ENCODE peak calls at places on chromosomes 12 and 14, in four cellular contexts. Y is K562, Z is GM12878, D is HL-60. E is an unnamed sample.

GRCh38 chr12:49609875-49610154 is 4.4 kb upstream of the FAM186B start:
- DNase-seq in Y (no peak), D (no peak), Z (no peak), E (no peak)

GRCh38 chr12:56591111-56591510 is 39.0 kb downstream of the BAZ2A start:
- DNase-seq in D (no peak), Z (no peak), Y (no peak), E (no peak)

GRCh38 chr14:34081126-34081575 is 130.3 kb upstream of the EGLN3 start:
- DNase-seq in Y (no peak), Z (no peak), D (no peak), E (no peak)

GRCh38 chr12:124348659-124349380 is 53.9 kb downstream of the RFLNA start:
- DNase-seq in Y (no peak), Z (no peak), D (no peak), E (no peak)

GRCh38 chr12:93699271-93700141 is 22.3 kb downstream of the CRADD start:
- DNase-seq in Z (no peak), Y (no peak), D (no peak), E (no peak)

GRCh38 chr12:57622293-57623245 is 10.4 kb downstream of the B4GALNT1 start:
- DNase-seq in Z (no peak), Y (peak), D (no peak), E (no peak)

GRCh38 chr14:36857136-36857535 is 195.5 kb downstream of the PAX9 start:
- DNase-seq in D (no peak), Y (no peak), Z (no peak), E (no peak)

GRCh38 chr12:111126331-111126730 is 206.0 kb upstream of the MYL2 start:
- DNase-seq in Y (no peak), Z (no peak), D (peak), E (no peak)

GRCh38 chr14:20631023-20631820 is 10.3 kb downstream of the OR6S1 start:
- DNase-seq in Z (no peak), Y (peak), D (no peak), E (no peak)

GRCh38 chr12:97151481-97151880 is 244.4 kb downstream of the NEDD1 start:
- DNase-seq in D (no peak), Y (no peak), Z (no peak), E (no peak)

GRCh38 chr12:100827901-100828520 is 33.4 kb downstream of the ANO4 start:
- DNase-seq in Y (peak), Z (no peak), D (no peak), E (no peak)

GRCh38 chr14:88005050-88005481 is at the start of gene GPR65:
- DNase-seq in D (no peak), Y (no peak), Z (peak), E (no peak)

GRCh38 chr12:17139926-17140325 is 534.0 kb upstream of the LMO3 start:
- DNase-seq in Y (no peak), D (no peak), Z (no peak), E (no peak)

GRCh38 chr12:108854055-108854452 is 3.3 kb downstream of the SSH1 start:
- DNase-seq in D (no peak), Y (no peak), Z (peak), E (no peak)

GRCh38 chr14:48052973-48053372 is 377.6 kb upstream of the MDGA2 start:
- DNase-seq in Y (no peak), Z (no peak), D (no peak), E (no peak)

GRCh38 chr14:92546347-92547053 is 32.9 kb downstream of the RIN3 start:
- DNase-seq in Y (peak), D (no peak), Z (no peak), E (no peak)

GRCh38 chr14:40122978-40123648 is 690.9 kb upstream of the FBXO33 start:
- DNase-seq in Z (peak), Y (no peak), D (no peak), E (no peak)

GRCh38 chr12:1720494-1720893 is 29.6 kb downstream of the ADIPOR2 start:
- DNase-seq in Z (no peak), Y (no peak), D (no peak), E (no peak)

GRCh38 chr12:19792028-19792427 is 352.7 kb downstream of the AEBP2 start:
- DNase-seq in Y (no peak), Z (no peak), D (no peak), E (no peak)

GRCh38 chr14:89292579-89293348 is 124.3 kb downstream of the FOXN3 start:
- DNase-seq in Y (no peak), Z (no peak), D (peak), E (no peak)

GRCh38 chr12:52181757-52182156 is 10.1 kb downstream of the KRT80 start:
- DNase-seq in Y (no peak), D (no peak), Z (no peak), E (no peak)

GRCh38 chr12:116832353-116832752 is 48.9 kb downstream of the HRK start:
- DNase-seq in D (no peak), Y (no peak), Z (no peak), E (no peak)

GRCh38 chr12:110355080-110355479 is 48.4 kb downstream of the ANAPC7 start:
- DNase-seq in D (no peak), Z (no peak), Y (peak), E (no peak)

GRCh38 chr12:87413784-87414183 is 615.4 kb downstream of the C12orf50 start:
- DNase-seq in Z (no peak), D (no peak), Y (no peak), E (no peak)

GRCh38 chr14:54312166-54312801 is 84.5 kb upstream of the CDKN3 start:
- DNase-seq in Z (no peak), Y (no peak), D (no peak), E (no peak)

GRCh38 chr12:88242161-88242925 is 100.2 kb downstream of the TMTC3 start:
- DNase-seq in Z (no peak), D (no peak), Y (no peak), E (no peak)

GRCh38 chr12:114272071-114272470 is 133.9 kb downstream of the TBX5 start:
- DNase-seq in D (no peak), Y (no peak), Z (no peak), E (no peak)

GRCh38 chr14:42149609-42150261 is 543.1 kb downstream of the LRFN5 start:
- DNase-seq in Z (no peak), D (no peak), Y (no peak), E (no peak)

GRCh38 chr14:82447586-82447985 is 913.9 kb upstream of the SEL1L start:
- DNase-seq in Y (no peak), Z (no peak), D (no peak), E (no peak)

GRCh38 chr12:109721276-109721675 is 7.7 kb downstream of the FAM222A start:
- DNase-seq in Y (no peak), D (no peak), Z (no peak), E (no peak)

GRCh38 chr12:663293-663871 is at the start of gene NINJ2:
- DNase-seq in Y (peak), Z (no peak), D (no peak), E (no peak)

GRCh38 chr12:86230516-86231146 is 25.6 kb downstream of the MGAT4C start:
- DNase-seq in D (no peak), Z (no peak), Y (no peak), E (no peak)

GRCh38 chr14:32202941-32203882 is at the start of gene RNU6-8:
- DNase-seq in D (peak), Z (peak), Y (peak), E (peak)

DNA sequence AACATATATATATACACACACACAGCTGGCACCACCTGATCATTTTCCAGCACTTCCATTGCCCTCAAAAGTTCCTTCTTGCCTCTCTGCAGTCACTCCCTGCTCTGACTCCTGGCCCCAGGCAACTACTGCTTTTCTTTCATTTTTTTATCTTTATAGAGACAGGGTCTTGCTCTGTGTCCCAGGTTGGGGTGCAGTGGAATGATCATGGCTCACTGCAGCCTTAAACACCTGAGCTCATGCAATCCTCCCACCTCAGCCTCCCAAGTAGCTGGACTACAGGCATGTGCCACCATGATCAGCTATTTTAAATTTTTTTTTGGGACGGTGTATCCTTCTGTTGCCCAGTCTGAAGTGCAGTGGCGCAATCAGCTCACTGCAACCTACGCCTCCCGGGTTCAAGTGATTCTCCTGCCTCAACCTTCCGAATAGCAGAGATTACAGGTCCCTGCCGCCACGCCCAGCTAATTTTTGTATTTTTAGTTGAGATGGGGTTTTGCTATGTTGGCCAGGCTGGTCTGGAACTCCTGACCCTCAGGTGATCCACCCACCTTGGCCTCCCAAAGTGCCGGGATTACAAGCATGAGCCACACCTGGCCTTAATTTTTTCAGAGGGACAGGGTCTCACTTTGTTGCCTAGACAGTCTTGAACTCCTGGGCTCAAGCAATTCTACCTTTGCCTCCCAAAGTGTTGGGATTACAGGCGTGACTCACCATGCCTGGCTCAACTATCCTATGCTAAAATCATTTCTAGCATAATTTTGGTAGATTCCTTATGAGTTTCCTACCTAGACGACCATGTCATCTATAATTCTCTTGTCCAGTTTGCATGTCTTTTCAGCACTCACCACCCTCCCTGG is 7.8 kb downstream of the HSP90AA1 start:
- DNase-seq in Y (no peak), Z (no peak), D (peak), E (no peak)
- TF ChIP-seq POLR2AphosphoS5 in Y (no peak), Z (peak), D (no peak), E (peak)

DNA sequence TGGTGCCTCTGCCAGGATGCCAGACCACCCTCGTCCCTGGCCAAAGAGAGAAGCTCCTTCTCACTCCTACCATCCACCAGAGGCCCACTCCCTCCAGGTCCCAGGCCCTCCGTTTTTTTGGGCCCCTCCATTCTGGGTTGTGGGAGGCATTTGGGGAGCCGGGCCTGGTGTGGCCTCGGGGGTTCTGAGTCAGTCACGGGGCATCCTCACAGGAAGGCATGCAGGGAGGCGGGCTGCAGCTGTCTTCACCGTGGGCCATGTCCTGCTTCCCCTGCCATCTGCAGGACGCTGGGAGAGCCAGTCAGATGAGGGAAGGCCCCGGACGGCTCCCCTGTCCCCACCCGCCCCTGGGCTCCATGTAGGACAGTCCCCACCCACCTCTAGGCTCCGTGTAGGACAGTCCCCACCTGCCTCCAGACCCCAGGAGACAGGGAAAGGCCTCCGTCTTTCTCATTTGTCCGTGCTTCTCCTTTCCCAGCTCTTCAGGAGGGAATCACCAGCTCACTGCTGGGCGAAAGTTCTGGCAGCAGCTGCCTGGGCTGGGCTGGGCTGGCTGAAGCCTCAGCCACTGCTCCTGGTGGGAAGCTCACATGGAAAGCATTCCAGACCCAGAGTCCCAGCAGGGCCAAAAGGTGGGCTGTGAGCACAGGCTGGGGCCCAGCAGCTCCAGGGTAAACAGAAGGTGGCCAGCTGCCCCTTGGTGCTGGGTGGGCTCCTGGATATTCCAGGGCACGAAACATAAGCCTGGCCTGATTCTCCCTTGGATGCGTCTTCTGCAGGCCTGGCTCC is 217.8 kb downstream of the KIF26A start:
- DNase-seq in Z (no peak), Y (no peak), D (no peak), E (no peak)
- TF ChIP-seq SPI1 in Z (no peak), Y (no peak), D (no peak), E (no peak)

DNA sequence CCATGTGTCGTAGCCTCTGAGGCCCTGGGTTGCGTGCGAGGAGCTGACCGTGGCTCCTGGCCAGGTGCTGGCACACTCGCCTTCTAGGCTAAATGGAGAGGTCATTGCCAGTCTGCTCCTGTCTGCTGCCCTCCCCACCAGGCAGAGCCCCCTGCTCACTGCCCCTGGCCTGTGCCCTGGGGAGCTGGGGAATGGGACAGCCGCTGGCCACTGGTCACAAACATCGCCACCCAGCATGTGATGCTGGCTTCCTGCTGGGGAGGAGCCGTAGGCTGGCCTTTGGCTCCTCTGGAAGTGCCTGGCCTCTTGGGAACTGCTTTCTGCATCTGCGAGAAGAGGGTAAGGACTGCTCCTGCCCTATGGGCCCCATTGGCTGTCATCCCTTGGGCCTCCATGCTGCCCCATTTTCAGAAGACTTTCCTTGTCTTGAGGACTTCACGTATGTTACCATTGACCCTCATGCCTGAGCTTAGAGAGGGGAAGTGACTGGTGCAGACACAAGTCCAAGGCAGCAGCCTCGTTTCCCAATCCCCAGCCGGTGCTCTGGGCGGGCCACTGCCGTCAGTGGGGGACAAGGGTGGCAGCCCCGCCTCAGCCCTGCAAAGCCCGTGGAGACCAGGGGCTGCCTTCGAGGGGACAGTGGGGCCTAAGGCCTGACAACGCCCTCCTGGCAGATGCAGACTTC is 2.0 kb upstream of the TNFAIP2 start:
- DNase-seq in Y (no peak), Z (no peak), D (peak), E (no peak)
- TF ChIP-seq POLR2AphosphoS5 in Y (no peak), Z (no peak), D (no peak), E (no peak)

DNA sequence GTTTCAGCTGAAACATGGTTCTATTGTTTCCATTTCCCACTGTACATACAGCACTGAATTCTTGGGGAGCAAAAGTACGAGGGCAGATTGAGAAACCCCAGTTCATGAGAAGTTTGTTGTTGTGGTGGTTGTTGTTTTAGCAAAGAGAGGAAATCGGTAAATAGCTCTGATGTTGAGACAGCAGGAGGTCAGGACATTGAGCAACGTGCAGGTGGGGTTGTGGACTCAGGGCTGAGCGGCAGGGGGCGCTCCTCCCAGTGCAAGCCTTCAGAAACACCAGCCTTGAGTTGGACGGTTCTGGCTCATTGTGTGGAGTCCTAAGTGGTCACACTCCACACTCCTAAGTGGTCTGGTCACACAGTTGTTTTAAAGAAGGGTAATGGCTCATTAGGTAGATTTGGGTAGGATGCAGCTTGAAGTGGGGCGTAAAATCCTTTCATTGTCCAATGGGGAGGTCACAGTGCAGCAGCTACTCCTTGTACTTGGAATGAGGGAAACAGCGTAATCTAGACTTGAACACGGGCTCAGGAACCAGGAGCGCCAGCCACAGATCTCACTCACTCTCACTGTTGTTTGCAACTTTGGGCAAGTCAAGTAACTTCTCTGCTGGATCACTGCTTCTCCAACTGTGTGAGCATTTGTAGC is 14.5 kb upstream of the PWP1 start:
- DNase-seq in Y (peak), Z (no peak), D (peak), E (no peak)
- TF ChIP-seq SPI1 in Y (no peak), Z (no peak), D (no peak), E (no peak)